ENCODE peak calls at places on chromosomes 11 and 22, in seven cellular contexts. N is NCI-H2107; G is activated CD4-positive, alpha-beta T cell treated with anti-CD3 and anti-CD28 coated beads, Interleukin-2, amount 10 ng/mL, durations not matched to agents 7 days and 5 days; S is HTR-8/SVneo; K is breast epithelium; M is fibroblast of lung; O is neural crest cell. Z is an unnamed sample.

GRCh38 chr22:30602049-30602448 is 4.9 kb upstream of the TCN2 start:
- DNase-seq in N (no peak), G (peak), S (no peak), K (no peak), M (peak), O (no peak), Z (no peak)

GRCh38 chr22:33666661-33667619 is 253.3 kb downstream of the LARGE1 start:
- DNase-seq in N (no peak), G (no peak), S (no peak), K (no peak), M (no peak), O (no peak), Z (no peak)

GRCh38 chr22:49963647-49964026 is 3.1 kb downstream of the PIM3 start:
- DNase-seq in N (no peak), G (no peak), S (no peak), K (peak), M (no peak), O (no peak), Z (no peak)

GRCh38 chr11:114042234-114042633 is 17.3 kb upstream of the ZBTB16 start:
- DNase-seq in N (no peak), G (no peak), S (no peak), K (no peak), M (no peak), O (no peak), Z (no peak)

GRCh38 chr11:59173080-59173963 is 1.4 kb downstream of the DTX4 start:
- DNase-seq in N (no peak), G (peak), S (peak), K (peak), M (no peak), O (peak), Z (no peak)

GRCh38 chr11:69249641-69250502 is 44.1 kb upstream of the MYEOV start:
- DNase-seq in N (no peak), G (no peak), S (no peak), K (no peak), M (peak), O (no peak), Z (peak)

GRCh38 chr11:64571050-64571409 is 20.0 kb upstream of the SLC22A12 start:
- DNase-seq in N (no peak), G (no peak), S (no peak), K (no peak), M (no peak), O (no peak), Z (peak)

GRCh38 chr11:71446942-71447688 is 1.1 kb downstream of the DHCR7 start:
- DNase-seq in N (no peak), G (no peak), S (peak), K (peak), M (peak), O (no peak), Z (peak)

GRCh38 chr11:48019230-48019584 is 38.8 kb downstream of the PTPRJ start:
- DNase-seq in N (peak), G (no peak), S (no peak), K (no peak), M (no peak), O (no peak), Z (no peak)

GRCh38 chr11:62122076-62122475 is 1.7 kb upstream of the INCENP start:
- DNase-seq in N (no peak), G (no peak), S (no peak), K (no peak), M (no peak), O (no peak), Z (peak)

GRCh38 chr22:35437038-35437437 is 37.1 kb downstream of the MCM5 start:
- DNase-seq in N (no peak), G (no peak), S (peak), K (no peak), M (no peak), O (no peak), Z (no peak)

GRCh38 chr11:6486256-6486655 is 5.0 kb downstream of the TIMM10B start:
- DNase-seq in N (no peak), G (no peak), S (no peak), K (no peak), M (no peak), O (no peak), Z (no peak)

GRCh38 chr11:69902337-69902736 is 83.1 kb upstream of the FGF3 start:
- DNase-seq in N (no peak), G (no peak), S (no peak), K (no peak), M (no peak), O (no peak), Z (no peak)

GRCh38 chr11:96748639-96749370 is 359.0 kb downstream of the JRKL start:
- DNase-seq in N (no peak), G (no peak), S (peak), K (no peak), M (peak), O (no peak), Z (no peak)

GRCh38 chr11:18393581-18394299 is 623 bp upstream of the LDHA start:
- DNase-seq in N (no peak), G (no peak), S (peak), K (no peak), M (no peak), O (no peak), Z (peak)

GRCh38 chr11:76577199-76577920 is 93.2 kb downstream of the LRRC32 start:
- DNase-seq in N (no peak), G (no peak), S (peak), K (no peak), M (peak), O (no peak), Z (no peak)

GRCh38 chr11:2913029-2913431 is 16.2 kb downstream of the PHLDA2 start:
- DNase-seq in N (no peak), G (no peak), S (no peak), K (no peak), M (peak), O (no peak), Z (no peak)

GRCh38 chr11:85619497-85619896 is 7.6 kb downstream of the DLG2 start:
- DNase-seq in N (no peak), G (no peak), S (no peak), K (no peak), M (no peak), O (no peak), Z (no peak)

GRCh38 chr11:59273008-59273841 is 60.5 kb upstream of the MPEG1 start:
- DNase-seq in N (no peak), G (no peak), S (no peak), K (no peak), M (no peak), O (no peak), Z (no peak)

GRCh38 chr11:75733346-75734107 is 15.9 kb downstream of the MOGAT2 start:
- DNase-seq in N (no peak), G (no peak), S (no peak), K (no peak), M (no peak), O (no peak), Z (no peak)

GRCh38 chr11:131884461-131885073 is 514.2 kb downstream of the NTM start:
- DNase-seq in N (no peak), G (no peak), S (no peak), K (no peak), M (no peak), O (no peak), Z (no peak)

GRCh38 chr22:43821606-43822425 is 9.7 kb upstream of the EFCAB6 start:
- DNase-seq in N (no peak), G (no peak), S (no peak), K (no peak), M (no peak), O (no peak), Z (peak)

GRCh38 chr11:75191330-75191717 is 40.4 kb downstream of the SLCO2B1 start:
- DNase-seq in N (no peak), G (no peak), S (no peak), K (no peak), M (no peak), O (no peak), Z (no peak)

Z was measured in mesenteric fat pad.